ENCODE peak calls at places on chromosomes 1 and 21, in six cellular contexts. J, Z, I, L, S and A are unnamed samples.

GRCh38 chr1:202107801-202108731 is 14.7 kb upstream of the GPR37L1 start:
- DNase-seq in I (no peak), Z (no peak), J (no peak), L (no peak), S (no peak), A (no peak)

GRCh38 chr1:67682659-67683197 is 2.3 kb upstream of the GADD45A start:
- DNase-seq in Z (peak), L (peak), S (no peak), I (peak), J (no peak), A (no peak)

GRCh38 chr21:45640001-45640887 is 3.3 kb upstream of the PCBP3 start:
- DNase-seq in J (no peak), I (no peak), L (no peak), S (no peak), Z (no peak), A (no peak)

GRCh38 chr1:116111196-116112021 is at the start of gene MAB21L3:
- DNase-seq in S (no peak), I (no peak), Z (no peak), L (no peak), J (no peak), A (no peak)

GRCh38 chr1:41580520-41581172 is 96.2 kb upstream of the EDN2 start:
- DNase-seq in S (no peak), I (no peak), J (no peak), Z (no peak), L (no peak), A (no peak)

GRCh38 chr1:10528066-10529014 is 53.6 kb downstream of the PEX14 start:
- DNase-seq in L (peak), I (peak), J (no peak), S (no peak), Z (peak), A (no peak)

GRCh38 chr1:84877592-84877991 is 15.4 kb downstream of the LPAR3 start:
- DNase-seq in Z (peak), J (no peak), L (peak), S (no peak), I (peak), A (no peak)

GRCh38 chr1:56340977-56341376 is 238.4 kb downstream of the PLPP3 start:
- DNase-seq in L (no peak), Z (no peak), I (no peak), S (no peak), J (no peak), A (no peak)

GRCh38 chr1:67308136-67308535 is 463 bp downstream of the IL12RB2 start:
- DNase-seq in S (no peak), J (no peak), L (no peak), I (no peak), Z (no peak), A (no peak)

GRCh38 chr1:20185834-20186782 is at the start of the genes PLA2G2C and UBXN10:
- DNase-seq in Z (peak), S (peak), I (no peak), J (peak), L (no peak), A (no peak)

GRCh38 chr1:93440272-93440671 is 7.6 kb upstream of the FNBP1L start:
- DNase-seq in J (no peak), L (no peak), I (no peak), S (no peak), Z (no peak), A (no peak)

GRCh38 chr1:94418664-94419655 is 771 bp downstream of the ABCD3 start:
- DNase-seq in L (peak), S (peak), I (peak), Z (peak), J (no peak), A (peak)

GRCh38 chr1:81799939-81800740 is 594 bp upstream of the ADGRL2 start:
- DNase-seq in Z (peak), L (peak), J (peak), S (no peak), I (peak), A (peak)

GRCh38 chr1:150551049-150551783 is 2.0 kb downstream of the ADAMTSL4 start:
- DNase-seq in S (peak), I (no peak), L (no peak), Z (peak), J (no peak), A (peak)

GRCh38 chr1:89607888-89608626 is 24.9 kb upstream of the LRRC8C start:
- DNase-seq in L (peak), S (peak), Z (peak), J (no peak), I (peak), A (no peak)

GRCh38 chr1:100362821-100363466 is 10.6 kb downstream of the CDC14A start:
- DNase-seq in Z (no peak), I (no peak), J (no peak), S (peak), L (peak), A (no peak)

GRCh38 chr1:226003502-226004170 is 4.5 kb upstream of the SDE2 start:
- DNase-seq in Z (no peak), J (no peak), L (no peak), S (no peak), I (no peak), A (no peak)

GRCh38 chr21:41933259-41934079 is 20.3 kb downstream of the C2CD2 start:
- DNase-seq in Z (peak), S (no peak), I (peak), L (no peak), J (peak), A (no peak)

GRCh38 chr21:36419996-36420395 is 34.8 kb downstream of the CHAF1B start:
- DNase-seq in J (peak), I (peak), L (peak), Z (peak), S (peak), A (peak)

GRCh38 chr1:195663549-195664280 is 944.5 kb downstream of the KCNT2 start:
- DNase-seq in L (peak), Z (peak), S (no peak), J (no peak), I (peak), A (no peak)

GRCh38 chr1:229803601-229804217 is 177.7 kb downstream of the URB2 start:
- DNase-seq in Z (no peak), S (no peak), I (no peak), J (no peak), L (no peak), A (no peak)

GRCh38 chr1:6392880-6393399 is 627 bp downstream of the ACOT7 start:
- DNase-seq in L (no peak), Z (peak), I (no peak), S (no peak), J (no peak), A (no peak)

GRCh38 chr1:6389971-6390370 is 3.6 kb downstream of the ACOT7 start:
- DNase-seq in Z (no peak), I (no peak), L (no peak), J (no peak), S (no peak), A (no peak)

GRCh38 chr1:6396998-6397397 is 3.4 kb upstream of the ACOT7 start:
- DNase-seq in I (no peak), Z (no peak), S (no peak), J (no peak), L (no peak), A (no peak)

GRCh38 chr1:6393400-6394187 is at the start of gene ACOT7:
- DNase-seq in L (peak), J (peak), S (peak), Z (peak), I (peak), A (peak)

GRCh38 chr1:6392081-6392879 is 1.3 kb downstream of the ACOT7 start:
- DNase-seq in J (no peak), L (no peak), I (no peak), Z (peak), S (no peak), A (no peak)
- H3K27ac ChIP-seq in J (no peak), L (peak), I (no peak), Z (no peak), S (peak), A (no peak)

DNA sequence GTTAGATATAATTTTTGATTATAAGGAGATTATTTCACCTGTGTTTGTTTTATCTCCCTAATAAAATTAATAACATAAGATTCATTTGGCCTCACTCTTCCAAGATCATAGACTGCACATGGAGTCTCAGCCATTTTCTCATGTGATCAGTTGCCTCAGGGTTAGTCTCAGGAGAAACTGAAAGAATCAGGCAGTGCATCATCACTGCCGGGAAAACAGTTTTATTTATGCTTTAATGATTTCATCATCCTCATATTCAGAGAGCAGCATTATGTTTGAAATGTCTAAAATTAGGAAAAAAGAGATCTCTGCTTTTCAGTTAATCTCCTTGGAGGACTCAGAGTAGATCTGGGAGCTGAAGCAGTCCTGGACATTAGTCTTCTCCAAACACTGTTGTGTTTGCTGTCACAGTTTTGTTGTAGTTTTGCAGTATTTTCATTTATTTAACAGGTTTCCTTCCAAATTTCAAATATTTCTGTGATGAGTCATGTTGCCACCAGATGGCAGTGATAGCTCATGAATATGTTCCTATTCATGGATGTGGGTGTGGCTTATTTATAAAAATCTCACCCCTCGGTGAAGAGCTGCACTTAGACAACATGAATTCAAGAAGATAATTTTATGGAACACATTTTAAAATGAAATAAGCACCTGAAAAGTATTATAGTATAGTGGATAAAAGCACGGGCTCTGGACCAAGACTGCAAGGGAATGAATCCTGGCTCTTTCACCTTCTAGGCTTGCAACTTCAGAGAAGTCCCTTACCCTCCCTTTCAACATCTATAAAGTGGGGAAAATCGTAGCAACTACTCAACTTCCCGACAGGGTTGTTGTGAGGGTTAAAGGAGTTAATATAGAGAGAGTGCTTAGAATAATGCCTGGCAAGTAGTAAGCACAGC is 31.2 kb downstream of the CHD1L start:
- DNase-seq in S (peak), Z (peak), L (peak), I (peak), J (no peak), A (no peak)
- H3K27ac ChIP-seq in S (no peak), Z (peak), L (peak), I (peak), J (no peak), A (peak)

GRCh38 chr1:3609769-3610157 is 1.5 kb downstream of the MEGF6 start:
- DNase-seq in L (no peak), J (no peak), Z (no peak), I (no peak), S (no peak), A (no peak)

GRCh38 chr1:3610823-3611169 is 512 bp downstream of the MEGF6 start:
- DNase-seq in L (no peak), I (no peak), S (no peak), Z (no peak), J (no peak), A (no peak)

GRCh38 chr1:3612123-3612522 is 815 bp upstream of the MEGF6 start:
- DNase-seq in L (no peak), J (no peak), Z (no peak), S (no peak), I (no peak), A (no peak)

GRCh38 chr1:3610165-3610822 is 1.0 kb downstream of the MEGF6 start:
- DNase-seq in S (no peak), L (no peak), Z (peak), J (no peak), I (no peak), A (no peak)

GRCh38 chr1:3611170-3612019 is at the start of gene MEGF6:
- DNase-seq in Z (peak), I (peak), J (peak), S (peak), L (peak), A (no peak)
- H3K27ac ChIP-seq in Z (no peak), I (no peak), J (no peak), S (no peak), L (no peak), A (no peak)

DNA sequence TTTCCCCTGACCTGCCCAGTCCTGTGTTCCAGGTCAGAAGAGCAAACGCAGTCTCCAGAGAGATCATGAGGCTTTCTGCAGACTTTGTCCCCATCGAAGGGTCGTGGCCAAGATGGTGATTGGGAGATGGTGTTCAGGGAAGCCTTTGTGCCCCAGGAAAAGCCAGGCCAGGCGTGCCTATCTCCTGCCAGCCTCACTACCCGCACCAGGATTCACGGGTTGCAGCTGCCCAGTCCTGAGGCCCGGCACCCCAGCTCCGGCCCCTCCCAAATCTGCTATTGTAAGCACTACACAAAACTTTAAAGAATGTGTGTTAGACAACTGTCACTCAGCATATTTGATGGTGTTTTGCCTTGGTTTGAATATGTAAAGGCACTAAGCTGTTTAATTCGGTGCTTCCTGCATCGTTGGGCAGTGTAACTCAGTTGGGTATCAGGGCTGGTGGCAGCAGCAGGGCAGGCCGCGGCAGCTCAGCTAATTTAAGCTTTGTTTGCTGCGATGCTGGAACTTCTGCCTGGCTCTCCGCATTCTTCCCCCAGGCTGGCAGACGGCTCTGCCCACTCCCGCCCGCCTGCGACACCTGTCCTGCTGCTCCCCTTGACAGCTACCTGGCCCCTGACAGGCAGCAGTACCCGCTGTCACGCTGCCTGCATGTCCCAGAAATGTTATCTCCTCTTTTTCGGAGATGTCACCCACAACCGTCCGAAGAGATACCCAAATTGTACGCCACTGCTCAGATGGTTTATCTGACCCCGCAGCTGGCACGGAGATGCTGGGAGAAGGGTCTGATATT is 209.0 kb upstream of the VAMP3 start:
- DNase-seq in L (no peak), J (peak), S (no peak), I (no peak), Z (no peak), A (no peak)
- H3K27ac ChIP-seq in L (no peak), J (no peak), S (no peak), I (no peak), Z (no peak), A (no peak)

DNA sequence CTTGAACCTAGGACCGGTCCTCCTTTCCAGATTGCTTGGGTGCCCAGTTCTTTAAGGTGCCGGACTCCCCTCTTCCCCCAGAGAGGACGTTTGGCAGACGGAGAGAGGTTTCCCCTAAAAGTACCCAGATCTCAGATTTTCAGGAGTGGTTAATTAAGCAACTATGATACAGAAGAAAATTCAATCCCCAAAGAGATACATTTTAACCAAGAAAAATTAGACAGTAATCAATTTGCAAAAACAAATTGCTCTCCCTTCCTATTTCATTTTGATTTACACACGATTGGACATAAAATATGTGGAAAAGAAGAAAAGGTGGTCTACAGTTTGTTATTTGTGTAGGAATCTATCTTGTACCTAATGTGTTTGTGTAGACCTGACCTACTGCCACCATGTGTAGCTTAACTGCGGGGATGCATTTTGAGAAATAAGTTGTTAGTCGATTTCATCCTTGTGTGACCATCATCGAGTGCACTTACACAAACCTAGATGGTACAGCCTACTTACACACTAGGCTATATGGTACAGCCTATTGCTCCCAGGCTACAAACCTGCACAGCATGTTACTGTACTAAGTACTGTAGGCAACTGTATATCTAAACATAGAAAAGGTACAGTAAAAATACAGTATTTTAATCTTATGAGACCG is 742 bp downstream of the RPAP2 start:
- DNase-seq in I (no peak), L (no peak), S (no peak), J (no peak), Z (peak), A (no peak)
- H3K27ac ChIP-seq in I (peak), L (peak), S (peak), J (peak), Z (peak), A (peak)

GRCh38 chr1:111737216-111738132 is 1.7 kb downstream of the INKA2 start:
- DNase-seq in S (no peak), Z (no peak), L (no peak), I (no peak), J (no peak), A (peak)
- H3K27ac ChIP-seq in S (no peak), Z (no peak), L (peak), I (peak), J (peak), A (peak)